ENCODE peak calls at places on chromosomes 3 and 15, in four cellular contexts. K is tibial nerve, M is adrenal gland, I is GM12891. N is an unnamed sample.

GRCh38 chr3:54131026-54131605 is 8.8 kb downstream of the CACNA2D3 start:
- DNase-seq in K (no peak), I (no peak), M (no peak), N (no peak)

GRCh38 chr3:861721-862120 is 231.1 kb upstream of the CNTN6 start:
- DNase-seq in I (no peak), M (no peak), K (no peak), N (no peak)

GRCh38 chr3:54670269-54671000 is 257.4 kb downstream of the LRTM1 start:
- DNase-seq in M (no peak), I (no peak), K (no peak), N (no peak)

GRCh38 chr3:45976191-45977091 is 19.2 kb downstream of the FYCO1 start:
- DNase-seq in I (no peak), K (no peak), M (no peak), N (no peak)

GRCh38 chr3:23256741-23257435 is 53.8 kb downstream of the UBE2E2 start:
- DNase-seq in I (no peak), K (no peak), M (no peak), N (no peak)

GRCh38 chr15:66901336-66902100 is 163.9 kb upstream of the SMAD3 start:
- DNase-seq in M (no peak), I (no peak), K (no peak), N (no peak)

GRCh38 chr3:143895805-143896204 is 47.5 kb upstream of the SLC9A9 start:
- DNase-seq in K (no peak), I (no peak), M (no peak), N (no peak)

GRCh38 chr3:179750720-179751328 is 98.0 kb downstream of the USP13 start:
- DNase-seq in I (no peak), M (no peak), K (no peak), N (no peak)

GRCh38 chr15:60973637-60974415 is 255.3 kb downstream of the RORA start:
- DNase-seq in I (no peak), M (no peak), K (no peak), N (no peak)

GRCh38 chr3:11539677-11540076 is 104.0 kb downstream of the VGLL4 start:
- DNase-seq in K (no peak), I (no peak), M (no peak), N (no peak)

GRCh38 chr15:81856627-81857026 is 189.2 kb downstream of the MEX3B start:
- DNase-seq in I (no peak), M (no peak), K (no peak), N (no peak)

GRCh38 chr3:119695480-119695879 is 7.3 kb upstream of the CFAP91 start:
- DNase-seq in I (no peak), M (no peak), K (no peak), N (no peak)

GRCh38 chr15:88904257-88904807 is 8.8 kb downstream of the MFGE8 start:
- DNase-seq in M (no peak), K (no peak), I (no peak), N (no peak)

GRCh38 chr3:84077479-84077878 is 881.3 kb upstream of the CADM2 start:
- DNase-seq in K (no peak), I (no peak), M (no peak), N (no peak)

GRCh38 chr15:87155771-87156170 is 1076.1 kb downstream of the AGBL1 start:
- DNase-seq in K (no peak), M (no peak), I (no peak), N (no peak)

GRCh38 chr3:132966374-132966773 is 71.8 kb upstream of the TMEM108 start:
- DNase-seq in K (no peak), M (no peak), I (no peak), N (no peak)

GRCh38 chr15:51075364-51075763 is 19.3 kb downstream of the TNFAIP8L3 start:
- DNase-seq in M (no peak), I (no peak), K (no peak), N (no peak)

GRCh38 chr3:52245322-52246263 is at the start of gene PPM1M:
- DNase-seq in K (no peak), M (no peak), I (peak; percentile 76), N (peak; percentile 68)

GRCh38 chr3:176159796-176160195 is 1037.5 kb downstream of the TBL1XR1 start:
- DNase-seq in K (no peak), M (no peak), I (no peak), N (no peak)

GRCh38 chr3:16480861-16481569 is 32.5 kb downstream of the RFTN1 start:
- DNase-seq in I (no peak), K (no peak), M (no peak), N (no peak)

GRCh38 chr3:194075802-194076460 is 60.0 kb upstream of the HES1 start:
- DNase-seq in K (no peak), I (no peak), M (no peak), N (peak; percentile 72)

GRCh38 chr3:194328080-194328571 is 23.0 kb downstream of the CPN2 start:
- DNase-seq in M (no peak), K (no peak), I (no peak), N (no peak)

GRCh38 chr3:182789371-182789770 is 3.9 kb upstream of the ATP11B start:
- DNase-seq in M (no peak), K (no peak), I (no peak), N (no peak)

GRCh38 chr3:71389911-71390573 is 193.5 kb downstream of the FOXP1 start:
- DNase-seq in K (peak; percentile 32), M (no peak), I (no peak), N (peak; percentile 53)

GRCh38 chr3:163056874-163057497 is 1560.4 kb downstream of the OTOL1 start:
- DNase-seq in I (peak; percentile 7), K (peak; percentile 75), M (peak; percentile 74), N (no peak)

GRCh38 chr3:184562875-184563568 is 1.4 kb downstream of the EPHB3 start:
- DNase-seq in M (no peak), K (no peak), I (no peak), N (no peak)

GRCh38 chr15:67622110-67622509 is 79.6 kb downstream of the MAP2K5 start:
- DNase-seq in M (no peak), K (no peak), I (no peak), N (no peak)

GRCh38 chr15:32840481-32841245 is 122.9 kb downstream of the GREM1 start:
- DNase-seq in K (no peak), I (no peak), M (no peak), N (no peak)

GRCh38 chr15:76206325-76206976 is 104.8 kb downstream of the ETFA start:
- DNase-seq in K (peak; percentile 32), I (no peak), M (peak; percentile 97), N (peak; percentile 86)

GRCh38 chr3:99562990-99563607 is 75.3 kb upstream of the COL8A1 start:
- DNase-seq in I (no peak), M (no peak), K (no peak), N (no peak)

GRCh38 chr15:40789119-40789518 is 17.8 kb upstream of the ZFYVE19 start:
- DNase-seq in M (no peak), I (no peak), K (no peak), N (no peak)

GRCh38 chr15:40785158-40785557 is 15.4 kb downstream of the C15orf62 start:
- DNase-seq in I (no peak), M (no peak), K (no peak), N (no peak)

GRCh38 chr15:40787991-40788390 is 18.2 kb downstream of the C15orf62 start:
- DNase-seq in M (no peak), K (no peak), I (no peak), N (peak; percentile 34)

GRCh38 chr15:40785814-40786213 is 16.0 kb downstream of the C15orf62 start:
- DNase-seq in M (no peak), I (no peak), K (no peak), N (no peak)

DNA sequence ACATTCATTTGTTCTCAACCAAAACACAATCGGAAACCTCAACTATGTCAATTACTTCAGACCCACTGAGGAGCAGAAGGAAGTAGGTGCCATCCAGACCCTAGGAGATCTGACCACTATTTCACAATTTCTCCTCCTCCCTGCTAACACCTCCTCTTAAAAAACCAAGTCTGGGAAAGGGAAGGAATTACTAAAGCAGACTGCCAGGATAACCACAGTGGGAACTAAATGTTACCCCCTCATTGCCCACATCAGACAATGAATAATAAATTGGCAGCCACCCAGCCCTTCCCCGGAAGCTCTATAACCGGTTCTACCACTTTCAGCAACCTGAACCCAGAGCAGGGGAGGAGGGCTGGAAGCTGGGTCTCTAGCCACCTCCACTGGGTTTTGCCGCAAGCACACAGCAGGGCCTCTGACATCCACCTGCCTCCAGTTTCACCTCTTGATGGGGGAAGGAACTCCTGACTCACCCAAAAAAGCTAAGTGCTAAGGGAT is 17.6 kb downstream of the C15orf62 start:
- DNase-seq in M (no peak), K (no peak), I (no peak), N (peak; percentile 23)
- TF ChIP-seq POLR2A in M (no peak), K (no peak), I (no peak), N (no peak)

GRCh38 chr15:70587896-70588567 is 175.3 kb downstream of the UACA start:
- DNase-seq in M (no peak), I (no peak), K (no peak), N (no peak)
- TF ChIP-seq POLR2A in M (no peak), I (no peak), K (no peak), N (no peak)

GRCh38 chr15:74957301-74958035 is 896 bp upstream of the RPP25 start:
- DNase-seq in K (no peak), M (no peak), I (no peak), N (peak; percentile 51)

GRCh38 chr15:74958320-74958907 is 1.8 kb upstream of the RPP25 start:
- DNase-seq in K (peak; percentile 32), M (peak; percentile 56), I (no peak), N (peak; percentile 65)

GRCh38 chr15:74955796-74956647 is 550 bp downstream of the RPP25 start:
- DNase-seq in M (peak; percentile 81), I (no peak), K (peak; percentile 71), N (peak; percentile 77)

GRCh38 chr15:74955017-74955416 is 1.6 kb downstream of the RPP25 start:
- DNase-seq in K (no peak), I (no peak), M (no peak), N (no peak)

DNA sequence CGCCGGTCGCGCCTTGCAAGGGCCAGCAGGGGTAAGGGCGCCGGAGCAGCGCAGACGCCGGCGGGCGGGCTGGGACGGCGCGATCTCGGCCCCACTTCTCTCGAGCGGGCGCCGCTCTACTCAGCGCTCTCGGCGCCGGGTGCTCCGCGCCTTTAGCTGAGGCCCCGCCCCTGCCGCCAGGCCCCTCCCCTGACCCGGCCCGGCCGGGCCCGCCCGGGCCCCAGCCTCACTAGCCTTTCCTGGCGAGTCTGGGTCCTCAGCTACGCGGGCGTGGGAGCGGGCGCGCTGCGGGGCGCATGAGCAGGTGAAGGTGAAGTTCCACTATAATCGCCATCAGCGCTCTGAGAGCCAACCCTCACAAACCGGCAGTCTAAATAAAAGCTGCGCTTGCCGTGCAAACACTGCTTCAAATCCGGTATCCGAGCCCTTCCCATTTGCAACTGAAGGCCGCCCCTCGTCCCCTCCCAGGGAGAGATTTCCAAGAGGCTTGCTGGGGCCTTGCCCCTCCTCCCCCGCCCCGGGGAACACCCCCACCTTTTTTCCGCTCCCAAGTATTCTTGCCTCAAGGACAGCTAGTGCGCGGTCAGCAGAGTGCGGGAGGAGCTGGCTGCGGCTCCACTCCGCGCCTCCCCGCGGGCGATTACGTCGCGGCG is at the start of gene RPP25:
- DNase-seq in K (peak; percentile 55), M (peak; percentile 81), I (peak; percentile 86), N (peak; percentile 85)
- TF ChIP-seq POLR2A in K (peak; percentile 42), M (peak; percentile 61), I (no peak), N (peak; percentile 64)

DNA sequence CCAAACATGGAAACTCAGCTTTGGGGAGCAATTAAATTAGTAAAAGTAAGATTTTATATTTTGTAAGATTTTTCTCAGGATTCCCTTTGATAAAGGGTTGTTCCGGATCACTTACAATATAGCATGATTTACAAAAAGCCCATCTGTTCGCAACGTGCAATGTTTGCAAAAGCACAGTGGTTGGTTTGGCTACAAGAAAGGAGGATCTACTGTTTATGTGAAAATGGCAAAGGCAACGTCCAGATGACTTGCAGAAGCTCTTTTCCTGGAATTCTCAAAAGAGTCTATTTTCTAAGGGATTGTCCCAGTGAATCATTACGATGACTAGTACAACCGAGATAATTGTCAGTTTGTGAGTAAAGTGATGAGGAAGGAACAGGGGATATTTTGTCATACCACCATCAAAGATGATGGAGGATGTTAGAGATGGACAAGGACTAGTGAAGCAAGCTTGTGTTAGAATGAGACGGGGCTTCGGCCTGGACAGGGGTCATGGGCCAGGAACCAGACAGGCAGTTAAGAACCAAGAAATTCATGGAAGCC is 71.6 kb downstream of the CRYGS start:
- DNase-seq in M (no peak), K (no peak), I (no peak), N (no peak)
- TF ChIP-seq POLR2A in M (no peak), K (no peak), I (no peak), N (no peak)